ENCODE peak calls at places on chromosome 22, in six cellular contexts. X is cardiac fibroblast; F is HCT116; V is fibroblast of lung; S is Calu3; C is CD4-positive, alpha-beta T cell. J is an unnamed sample.

GRCh38 chr22:41181349-41182241 is 23.5 kb upstream of the L3MBTL2 start:
- DNase-seq in C (no peak), S (peak; percentile 25), X (peak; percentile 83), V (no peak), F (no peak), J (peak; percentile 79)

GRCh38 chr22:50191041-50191740 is 5.5 kb downstream of the TRABD start:
- DNase-seq in C (peak; percentile 83), F (no peak), S (no peak), X (peak; percentile 32), V (no peak), J (no peak)

GRCh38 chr22:36486619-36487384 is 5.4 kb upstream of the TXN2 start:
- DNase-seq in V (peak; percentile 61), C (peak; percentile 56), F (no peak), S (peak; percentile 37), X (peak; percentile 60), J (peak; percentile 75)

GRCh38 chr22:45572444-45572843 is 69.8 kb downstream of the FBLN1 start:
- DNase-seq in S (peak; percentile 41), C (no peak), F (no peak), X (no peak), V (peak; percentile 45), J (no peak)

GRCh38 chr22:41940853-41941765 is 5.8 kb downstream of the CENPM start:
- DNase-seq in F (no peak), V (peak; percentile 96), X (peak; percentile 86), C (peak; percentile 84), S (peak; percentile 88), J (peak; percentile 93)

GRCh38 chr22:43831561-43832392 is 19.7 kb upstream of the EFCAB6 start:
- DNase-seq in S (no peak), F (no peak), C (no peak), X (no peak), V (no peak), J (no peak)

GRCh38 chr22:24951942-24952836 is at the start of gene KIAA1671:
- DNase-seq in S (peak; percentile 96), F (peak; percentile 53), C (peak; percentile 86), X (peak; percentile 82), V (peak; percentile 48), J (peak; percentile 62)

GRCh38 chr22:27851974-27852713 is 50.6 kb upstream of the MN1 start:
- DNase-seq in C (no peak), S (no peak), X (peak; percentile 69), F (no peak), V (no peak), J (peak; percentile 40)

GRCh38 chr22:36729321-36729720 is 25.8 kb upstream of the CACNG2 start:
- DNase-seq in C (no peak), F (no peak), X (no peak), V (no peak), S (no peak), J (no peak)

GRCh38 chr22:25051983-25052710 is 99.6 kb downstream of the KIAA1671 start:
- DNase-seq in F (no peak), C (no peak), V (no peak), S (no peak), X (no peak), J (no peak)

GRCh38 chr22:18028817-18029527 is 4.6 kb upstream of the MICAL3 start:
- DNase-seq in V (no peak), F (no peak), S (no peak), C (no peak), X (no peak), J (no peak)
- TF ChIP-seq CTCF in V (no peak), F (no peak), S (no peak), C (no peak), X (no peak), J (no peak)

GRCh38 chr22:39130892-39131855 is 21.3 kb downstream of the CBX7 start:
- DNase-seq in F (no peak), X (no peak), V (no peak), S (no peak), C (no peak), J (peak; percentile 16)

GRCh38 chr22:39129081-39129480 is 23.4 kb downstream of the CBX7 start:
- DNase-seq in X (no peak), C (no peak), F (no peak), V (no peak), S (no peak), J (no peak)

GRCh38 chr22:39128508-39128907 is 24.0 kb downstream of the CBX7 start:
- DNase-seq in F (no peak), X (no peak), V (no peak), S (no peak), C (no peak), J (no peak)

GRCh38 chr22:39129746-39130145 is 22.7 kb downstream of the CBX7 start:
- DNase-seq in C (no peak), S (no peak), F (no peak), V (no peak), X (no peak), J (no peak)

DNA sequence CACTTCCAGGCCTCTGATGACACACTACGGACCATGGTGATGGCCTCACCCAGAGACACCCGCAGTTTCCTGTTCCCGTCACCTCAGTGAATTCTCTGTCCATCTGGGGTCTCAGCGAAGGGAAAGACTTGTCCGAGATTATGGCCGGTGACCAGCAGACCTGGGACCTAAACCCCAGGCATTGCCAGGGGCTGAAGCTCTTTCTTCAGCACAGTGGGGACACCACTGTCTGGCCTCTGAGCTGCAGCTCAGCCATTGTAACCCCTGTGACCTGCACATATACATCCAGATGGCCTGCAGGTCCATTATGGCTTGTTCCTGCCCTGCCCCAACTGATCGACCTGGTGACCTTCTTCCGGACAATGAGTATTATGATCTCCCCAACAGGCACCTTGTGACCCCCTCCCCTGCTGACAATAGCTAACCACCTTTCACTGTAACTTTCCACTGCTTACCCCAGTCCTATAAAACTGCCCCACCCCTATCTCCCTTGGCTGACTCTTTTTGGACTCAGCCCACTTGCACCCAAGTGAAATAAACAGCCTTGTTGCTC is 22.3 kb downstream of the CBX7 start:
- DNase-seq in F (no peak), X (no peak), C (no peak), S (no peak), V (no peak), J (no peak)
- TF ChIP-seq CTCF in F (no peak), X (no peak), C (no peak), S (no peak), V (no peak), J (no peak)

GRCh38 chr22:29886601-29887000 is 3.6 kb downstream of the MTMR3 start:
- DNase-seq in S (no peak), C (no peak), V (peak; percentile 23), F (no peak), X (no peak), J (no peak)

GRCh38 chr22:29885610-29886009 is 2.6 kb downstream of the MTMR3 start:
- DNase-seq in F (no peak), V (no peak), C (no peak), S (no peak), X (no peak), J (no peak)

GRCh38 chr22:29882716-29883044 is 294 bp upstream of the MTMR3 start:
- DNase-seq in F (no peak), X (no peak), V (no peak), C (no peak), S (no peak), J (no peak)

GRCh38 chr22:29883831-29884139 is 811 bp downstream of the MTMR3 start:
- DNase-seq in C (no peak), X (no peak), S (no peak), F (no peak), V (peak; percentile 16), J (no peak)

GRCh38 chr22:29883045-29883830 is at the start of gene MTMR3:
- DNase-seq in X (peak; percentile 92), S (peak; percentile 98), C (peak; percentile 92), V (peak; percentile 88), F (peak; percentile 72), J (peak; percentile 93)
- TF ChIP-seq CTCF in X (peak; percentile 6), S (peak; percentile 63), C (peak; percentile 51), V (peak; percentile 11), F (peak; percentile 30), J (no peak)

DNA sequence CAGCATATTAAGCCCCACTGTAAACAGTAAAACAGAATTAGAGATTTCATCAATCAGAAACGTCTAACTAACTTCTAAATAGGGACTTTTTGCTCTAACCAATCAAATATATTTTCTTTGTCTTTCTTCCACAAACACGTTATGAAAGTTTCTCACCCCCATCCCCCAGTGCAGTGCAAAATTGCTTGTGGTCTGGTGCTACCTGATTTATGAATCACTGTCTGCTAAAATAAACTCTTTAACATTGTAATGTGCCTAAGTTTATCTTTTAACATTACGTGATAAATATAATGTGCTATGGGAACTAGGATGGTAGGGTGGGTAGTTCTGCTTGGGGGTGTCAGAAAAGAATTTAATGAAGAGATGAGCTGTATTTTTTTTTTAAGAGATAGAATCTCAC is 47.3 kb upstream of the SLC5A1 start:
- DNase-seq in V (no peak), S (no peak), X (no peak), C (no peak), F (no peak), J (no peak)
- TF ChIP-seq CTCF in V (no peak), S (no peak), X (no peak), C (no peak), F (no peak), J (no peak)

DNA sequence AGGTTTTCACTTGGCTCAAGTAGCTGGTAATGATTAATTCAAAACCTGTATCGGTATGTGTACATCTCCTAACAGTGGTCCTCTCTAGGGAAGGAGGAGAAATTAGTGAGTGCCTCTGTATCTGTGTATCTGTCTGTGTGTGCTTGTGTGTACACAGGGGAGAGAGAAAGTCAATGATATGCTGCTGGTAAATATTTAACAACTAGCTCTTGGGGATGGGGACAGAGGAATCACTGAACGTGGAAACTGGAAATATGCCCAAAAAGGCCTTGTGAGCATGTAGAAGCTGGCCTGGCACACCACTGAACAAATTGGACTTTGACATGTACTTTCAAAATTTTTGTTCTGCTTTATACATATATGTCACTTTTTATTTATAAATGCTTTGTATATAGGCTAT is 214.0 kb upstream of the SYN3 start:
- DNase-seq in V (no peak), X (no peak), S (no peak), C (no peak), F (no peak), J (no peak)
- TF ChIP-seq CTCF in V (no peak), X (no peak), S (no peak), C (no peak), F (no peak), J (no peak)

DNA sequence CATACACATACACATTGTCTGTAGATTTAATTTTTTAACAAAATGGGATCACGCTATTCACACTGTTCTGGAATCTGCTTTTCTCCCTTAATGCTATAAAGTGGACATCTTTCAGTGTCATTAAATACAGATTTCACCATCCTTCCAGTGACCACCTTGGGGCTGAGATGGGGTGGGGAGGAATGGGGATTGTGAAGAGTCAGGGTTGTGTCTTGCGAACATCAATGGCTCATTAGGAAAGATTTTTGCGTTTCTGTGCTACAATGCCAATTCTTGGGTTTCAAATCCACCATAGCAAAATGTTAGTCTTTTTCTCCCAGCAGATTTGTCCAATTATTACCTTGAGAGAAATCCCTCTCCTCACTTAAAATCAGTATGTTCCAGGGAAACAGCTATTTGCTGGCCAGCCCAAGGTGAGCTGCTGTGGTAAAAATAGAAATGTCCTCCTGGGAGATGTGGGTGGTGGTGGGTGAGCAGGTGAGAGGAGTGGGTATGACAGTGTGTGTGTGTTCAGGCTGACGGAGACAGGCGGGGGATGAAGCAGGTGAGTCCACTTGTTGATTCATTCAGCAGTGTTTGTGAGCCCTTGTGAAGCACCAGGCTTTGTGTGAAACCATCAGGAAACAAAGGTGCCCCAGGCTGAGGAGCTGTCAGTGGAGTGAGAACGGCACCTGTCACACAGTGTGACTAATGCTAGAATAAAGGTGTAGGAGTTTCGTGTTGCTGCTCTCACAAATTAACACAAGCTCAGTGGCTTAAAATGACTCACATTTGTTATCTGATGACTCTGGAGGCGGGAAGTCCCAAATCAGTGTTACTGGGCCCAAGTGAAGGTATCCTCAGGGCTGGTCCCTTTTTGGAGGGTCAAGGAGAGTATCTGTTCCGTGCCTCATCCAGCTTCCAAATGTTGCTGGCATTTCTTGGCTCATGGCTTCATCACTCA is 1.7 kb upstream of the CBX6 start:
- DNase-seq in S (no peak), V (no peak), C (peak; percentile 51), F (no peak), X (no peak), J (no peak)
- TF ChIP-seq CTCF in S (no peak), V (no peak), C (no peak), F (no peak), X (no peak), J (no peak)